ENCODE peak calls at places on chromosomes 4 and X, in eight cellular contexts. T, Y, L, B, O, E, M and J are unnamed samples.

GRCh38 chr4:116501954-116502353 is 583.4 kb downstream of the TRAM1L1 start:
- DNase-seq in T (no peak), Y (no peak), L (no peak), B (no peak), O (no peak), E (no peak), M (no peak), J (no peak)

GRCh38 chr4:120839974-120840751 is 82.4 kb downstream of the PRDM5 start:
- DNase-seq in T (no peak), Y (peak; percentile 61), L (no peak), B (no peak), O (no peak), E (no peak), M (no peak), J (no peak)

GRCh38 chr4:53098681-53099121 is 236.6 kb downstream of the RASL11B start:
- DNase-seq in T (no peak), Y (no peak), L (no peak), B (no peak), O (no peak), E (no peak), M (no peak), J (no peak)

GRCh38 chr4:179196511-179196910 is 1754.3 kb upstream of the AGA start:
- DNase-seq in T (no peak), Y (no peak), L (no peak), B (no peak), O (no peak), E (no peak), M (no peak), J (no peak)

GRCh38 chr4:7158081-7158750 is 34.1 kb upstream of the SORCS2 start:
- DNase-seq in T (no peak), Y (peak; percentile 17), L (no peak), B (no peak), O (no peak), E (no peak), M (no peak), J (no peak)

GRCh38 chrX:56763556-56764152 is 34.6 kb downstream of the NBDY start:
- DNase-seq in T (peak; percentile 82), Y (no peak), L (no peak), B (no peak), O (no peak), E (no peak), M (peak; percentile 90), J (no peak)

GRCh38 chr4:186104895-186105720 is 604 bp downstream of the FAM149A start:
- DNase-seq in T (peak; percentile 32), Y (peak; percentile 72), L (no peak), B (peak; percentile 48), O (no peak), E (no peak), M (no peak), J (no peak)

GRCh38 chrX:140504371-140505324 is at the start of gene SOX3:
- DNase-seq in T (no peak), Y (no peak), L (no peak), B (no peak), O (no peak), E (no peak), M (no peak), J (no peak)

GRCh38 chrX:2708016-2708415 is 16.9 kb downstream of the CD99 start:
- DNase-seq in T (no peak), Y (no peak), L (peak; percentile 46), B (no peak), O (no peak), E (no peak), M (peak; percentile 48), J (no peak)

GRCh38 chrX:19063030-19063429 is 59.2 kb downstream of the ADGRG2 start:
- DNase-seq in T (no peak), Y (no peak), L (peak; percentile 26), B (no peak), O (no peak), E (no peak), M (no peak), J (no peak)

GRCh38 chr4:41256740-41257256 is at the start of gene UCHL1:
- DNase-seq in T (peak; percentile 26), Y (no peak), L (peak; percentile 96), B (peak; percentile 76), O (no peak), E (no peak), M (no peak), J (peak; percentile 65)

GRCh38 chr4:57424231-57424897 is 314.2 kb upstream of the IGFBP7 start:
- DNase-seq in T (no peak), Y (no peak), L (peak; percentile 50), B (peak; percentile 28), O (no peak), E (no peak), M (no peak), J (peak; percentile 94)

GRCh38 chrX:44953734-44954502 is 80.9 kb downstream of the KDM6A start:
- DNase-seq in T (no peak), Y (no peak), L (no peak), B (no peak), O (no peak), E (no peak), M (no peak), J (no peak)

GRCh38 chrX:20521245-20521644 is 254.5 kb upstream of the RPS6KA3 start:
- DNase-seq in T (no peak), Y (no peak), L (peak; percentile 48), B (peak; percentile 31), O (no peak), E (no peak), M (no peak), J (no peak)

GRCh38 chr4:99633772-99634171 is 23.9 kb downstream of the C4orf54 start:
- DNase-seq in T (no peak), Y (no peak), L (no peak), B (no peak), O (no peak), E (no peak), M (no peak), J (no peak)

GRCh38 chrX:103792916-103793540 is 16.4 kb downstream of the PLP1 start:
- DNase-seq in T (no peak), Y (no peak), L (no peak), B (no peak), O (no peak), E (no peak), M (no peak), J (no peak)

GRCh38 chr4:28788929-28789490 is 1928.4 kb downstream of the STIM2 start:
- DNase-seq in T (no peak), Y (no peak), L (peak; percentile 5), B (no peak), O (no peak), E (no peak), M (no peak), J (no peak)

GRCh38 chr4:46836584-46836983 is 72.5 kb downstream of the COX7B2 start:
- DNase-seq in T (no peak), Y (no peak), L (no peak), B (no peak), O (no peak), E (no peak), M (peak; percentile 11), J (no peak)

GRCh38 chr4:163048447-163048846 is 118.2 kb downstream of the NAF1 start:
- DNase-seq in T (peak; percentile 26), Y (no peak), L (peak; percentile 36), B (peak; percentile 47), O (no peak), E (peak; percentile 34), M (peak; percentile 83), J (no peak)

GRCh38 chrX:40908026-40908425 is 172.7 kb upstream of the MED14 start:
- DNase-seq in T (no peak), Y (no peak), L (no peak), B (no peak), O (no peak), E (no peak), M (no peak), J (no peak)

GRCh38 chr4:13299343-13299742 is 184.8 kb downstream of the RAB28 start:
- DNase-seq in T (no peak), Y (no peak), L (no peak), B (no peak), O (no peak), E (no peak), M (no peak), J (no peak)

DNA sequence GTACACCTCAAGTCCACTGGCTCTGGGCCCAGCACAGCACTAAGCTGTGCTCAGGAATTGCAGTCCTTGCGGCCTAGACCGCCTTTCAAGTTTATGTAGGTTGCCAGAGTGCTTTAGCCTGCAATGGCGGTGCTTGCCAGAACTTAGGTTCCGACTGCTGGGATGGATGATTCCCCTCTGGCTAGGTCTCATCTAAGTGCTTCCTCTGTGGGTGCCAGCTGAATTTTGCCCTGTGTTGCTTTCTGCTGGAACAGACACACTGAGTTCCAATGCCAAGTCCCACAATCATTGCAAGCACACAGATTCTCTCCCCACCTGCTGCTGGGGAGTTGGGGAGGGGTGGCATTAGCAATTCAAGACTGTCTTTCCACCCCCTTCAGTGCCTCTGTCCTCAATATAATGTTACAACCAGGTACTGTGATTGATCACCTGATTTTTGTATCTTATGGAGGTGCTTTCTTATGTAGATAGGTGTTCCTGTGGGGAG is 129.5 kb downstream of the GRID2 start:
- DNase-seq in T (no peak), Y (no peak), L (no peak), B (no peak), O (no peak), E (no peak), M (no peak), J (no peak)
- H3K4me1 ChIP-seq in T (no peaks in the 10 kb centered on the region), Y (no peaks in the 10 kb centered on the region), L (no peaks in the 10 kb centered on the region), B (no peaks in the 10 kb centered on the region), O (no peaks in the 10 kb centered on the region), E (no peaks in the 10 kb centered on the region), M (no peaks in the 10 kb centered on the region), J (no peaks in the 10 kb centered on the region)

GRCh38 chrX:36961590-36961989 is 46.6 kb upstream of the FAM47C start:
- DNase-seq in T (no peak), Y (no peak), L (peak; percentile 30), B (no peak), O (no peak), E (peak; percentile 15), M (no peak), J (no peak)
- H3K27ac ChIP-seq in T (no peak overlapping the region), Y (no peak overlapping the region), L (no peak overlapping the region), B (no peak overlapping the region), O (no peak overlapping the region), E (no peak overlapping the region), M (no peak overlapping the region), J (no peak overlapping the region)

GRCh38 chrX:79153348-79153747 is 8.9 kb downstream of the GPR174 start:
- DNase-seq in T (no peak), Y (no peak), L (no peak), B (no peak), O (no peak), E (no peak), M (no peak), J (no peak)

GRCh38 chrX:79146552-79147390 is 2.3 kb downstream of the GPR174 start:
- DNase-seq in T (no peak), Y (no peak), L (no peak), B (no peak), O (no peak), E (no peak), M (no peak), J (no peak)

GRCh38 chrX:79147477-79147876 is 3.0 kb downstream of the GPR174 start:
- DNase-seq in T (no peak), Y (no peak), L (no peak), B (no peak), O (no peak), E (no peak), M (no peak), J (no peak)
- H3K4me3 ChIP-seq in T (no peak overlapping the region), Y (no peak overlapping the region), L (no peak overlapping the region), B (no peak overlapping the region), O (peak overlapping the region; percentile 83), E (no peak overlapping the region), M (no peak overlapping the region), J (no peak overlapping the region)

DNA sequence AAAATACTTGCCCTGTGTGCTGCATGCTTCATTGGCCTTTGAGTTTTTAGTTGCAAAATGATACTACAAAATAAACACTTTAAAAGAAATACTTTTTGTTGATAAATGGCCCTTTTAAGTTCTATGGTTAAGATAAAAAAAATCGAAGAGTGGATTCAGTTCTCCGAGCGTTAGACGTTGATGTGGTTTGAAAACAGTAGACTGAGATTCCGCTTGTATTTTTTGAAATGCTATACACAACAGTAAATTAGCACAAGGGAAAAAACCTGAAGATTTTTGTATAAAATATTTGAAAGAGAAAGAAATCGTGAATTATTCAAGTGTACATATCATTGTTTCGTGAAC is 1.4 kb downstream of the BMP2K start:
- DNase-seq in T (no peak), Y (no peak), L (no peak), B (no peak), O (no peak), E (no peak), M (no peak), J (no peak)
- H3K4me1 ChIP-seq in T (peaks cover 23% of the 10 kb centered on the region), Y (peaks cover 44% of the 10 kb centered on the region), L (peaks cover 18% of the 10 kb centered on the region), B (peaks cover 24% of the 10 kb centered on the region), O (peaks cover 17% of the 10 kb centered on the region), E (peaks cover 4% of the 10 kb centered on the region), M (peaks cover 15% of the 10 kb centered on the region), J (peaks cover 5% of the 10 kb centered on the region)